ENCODE peak calls at places on chromosomes 16 and 17, in four cellular contexts. One of them, this sample, is unnamed.
A peak's percentile ranks its signal among the peaks of the same experiment; 100 is the strongest.

GRCh38 chr16:47986031-47986430 is 169.8 kb downstream of the ABCC12 start:
- DNase-seq in HCT116: no peak
- DNase-seq in stomach: no peak
- DNase-seq in esophagus muscularis mucosa: peak; percentile 64
- DNase-seq in this sample: no peak

GRCh38 chr17:64025732-64026294 is 5.4 kb upstream of the ICAM2 start:
- DNase-seq in HCT116: peak; percentile 84
- DNase-seq in stomach: peak; percentile 80
- DNase-seq in esophagus muscularis mucosa: no peak
- DNase-seq in this sample: peak; percentile 45

GRCh38 chr16:27759301-27759871 is 209.4 kb downstream of the KATNIP start:
- DNase-seq in HCT116: no peak
- DNase-seq in stomach: no peak
- DNase-seq in esophagus muscularis mucosa: no peak
- DNase-seq in this sample: no peak

GRCh38 chr16:85419503-85420408 is 193.4 kb upstream of the GSE1 start:
- DNase-seq in HCT116: no peak
- DNase-seq in stomach: no peak
- DNase-seq in esophagus muscularis mucosa: no peak
- DNase-seq in this sample: no peak

GRCh38 chr17:14205992-14206461 is 30.6 kb downstream of the CDRT15 start:
- DNase-seq in HCT116: peak; percentile 86
- DNase-seq in stomach: peak; percentile 94
- DNase-seq in esophagus muscularis mucosa: no peak
- DNase-seq in this sample: peak; percentile 94

GRCh38 chr16:89828870-89829629 is 775 bp downstream of the SPIRE2 start:
- DNase-seq in HCT116: no peak
- DNase-seq in stomach: no peak
- DNase-seq in esophagus muscularis mucosa: no peak
- DNase-seq in this sample: no peak

GRCh38 chr17:73827627-73828241 is 183.5 kb upstream of the SDK2 start:
- DNase-seq in HCT116: no peak
- DNase-seq in stomach: no peak
- DNase-seq in esophagus muscularis mucosa: no peak
- DNase-seq in this sample: peak; percentile 57

GRCh38 chr17:14091367-14091766 is 22.1 kb downstream of the COX10 start:
- DNase-seq in HCT116: no peak
- DNase-seq in stomach: no peak
- DNase-seq in esophagus muscularis mucosa: no peak
- DNase-seq in this sample: no peak

GRCh38 chr17:1058423-1059130 is 61.6 kb downstream of the TIMM22 start:
- DNase-seq in HCT116: peak; percentile 51
- DNase-seq in stomach: peak; percentile 71
- DNase-seq in esophagus muscularis mucosa: no peak
- DNase-seq in this sample: no peak

GRCh38 chr17:9817086-9817485 is 4.8 kb downstream of the GSG1L2 start:
- DNase-seq in HCT116: peak; percentile 61
- DNase-seq in stomach: peak; percentile 37
- DNase-seq in esophagus muscularis mucosa: no peak
- DNase-seq in this sample: peak; percentile 57

GRCh38 chr17:49456172-49456965 is 38.7 kb upstream of the NGFR start:
- DNase-seq in HCT116: no peak
- DNase-seq in stomach: no peak
- DNase-seq in esophagus muscularis mucosa: no peak
- DNase-seq in this sample: no peak

GRCh38 chr16:57514891-57515600 is 21.3 kb downstream of the CCDC102A start:
- DNase-seq in HCT116: no peak
- DNase-seq in stomach: no peak
- DNase-seq in esophagus muscularis mucosa: no peak
- DNase-seq in this sample: no peak

GRCh38 chr17:4043862-4044261 is 79.6 kb upstream of the ATP2A3 start:
- DNase-seq in HCT116: no peak
- DNase-seq in stomach: peak; percentile 64
- DNase-seq in esophagus muscularis mucosa: no peak
- DNase-seq in this sample: no peak

GRCh38 chr17:17140590-17140980 is 65.5 kb downstream of the PLD6 start:
- DNase-seq in HCT116: no peak
- DNase-seq in stomach: no peak
- DNase-seq in esophagus muscularis mucosa: no peak
- DNase-seq in this sample: no peak

GRCh38 chr16:56277040-56277439 is 85.8 kb downstream of the GNAO1 start:
- DNase-seq in HCT116: no peak
- DNase-seq in stomach: no peak
- DNase-seq in esophagus muscularis mucosa: no peak
- DNase-seq in this sample: no peak
- TF ChIP-seq CTCF in HCT116: peak; percentile 53
- TF ChIP-seq CTCF in stomach: no peak
- TF ChIP-seq CTCF in esophagus muscularis mucosa: no peak
- TF ChIP-seq CTCF in this sample: no peak

DNA sequence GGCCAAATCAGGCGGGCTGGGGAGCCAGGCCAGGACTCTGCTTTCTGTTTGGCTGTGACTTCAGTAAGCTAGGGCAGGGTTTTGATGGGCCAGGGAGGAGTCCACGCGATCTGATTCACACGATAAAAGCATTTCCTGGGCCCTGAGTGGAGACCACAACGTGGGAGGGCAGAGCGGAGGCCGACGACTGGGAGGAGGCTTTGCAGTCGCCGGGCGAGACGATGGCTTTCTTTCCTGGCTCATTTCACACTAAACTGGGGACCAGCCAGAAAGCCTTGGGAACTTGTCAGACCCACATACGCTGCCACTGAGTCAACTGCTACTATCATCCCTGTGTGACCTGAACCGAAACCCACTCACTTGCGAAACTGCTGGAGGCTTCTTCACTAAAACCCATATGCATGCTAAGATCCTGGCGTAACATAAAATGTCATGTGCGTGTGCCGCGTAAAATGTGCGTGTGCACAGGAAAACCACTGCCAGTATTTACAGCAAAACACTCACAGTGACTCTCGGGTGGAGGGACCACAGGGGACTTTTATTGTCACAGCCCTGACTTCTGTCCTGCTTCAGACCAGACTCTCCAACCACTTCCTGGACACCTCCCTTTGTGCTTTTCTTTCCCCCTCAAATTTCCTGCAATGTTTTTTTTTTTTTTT is 14.2 kb upstream of the RHBDF2 start:
- DNase-seq in HCT116: no peak
- DNase-seq in stomach: peak; percentile 58
- DNase-seq in esophagus muscularis mucosa: peak; percentile 96
- DNase-seq in this sample: peak; percentile 36
- TF ChIP-seq POLR2AphosphoS5 in HCT116: no peak
- TF ChIP-seq POLR2AphosphoS5 in stomach: peak; percentile 68
- TF ChIP-seq POLR2AphosphoS5 in esophagus muscularis mucosa: peak; percentile 64
- TF ChIP-seq POLR2AphosphoS5 in this sample: peak; percentile 48

DNA sequence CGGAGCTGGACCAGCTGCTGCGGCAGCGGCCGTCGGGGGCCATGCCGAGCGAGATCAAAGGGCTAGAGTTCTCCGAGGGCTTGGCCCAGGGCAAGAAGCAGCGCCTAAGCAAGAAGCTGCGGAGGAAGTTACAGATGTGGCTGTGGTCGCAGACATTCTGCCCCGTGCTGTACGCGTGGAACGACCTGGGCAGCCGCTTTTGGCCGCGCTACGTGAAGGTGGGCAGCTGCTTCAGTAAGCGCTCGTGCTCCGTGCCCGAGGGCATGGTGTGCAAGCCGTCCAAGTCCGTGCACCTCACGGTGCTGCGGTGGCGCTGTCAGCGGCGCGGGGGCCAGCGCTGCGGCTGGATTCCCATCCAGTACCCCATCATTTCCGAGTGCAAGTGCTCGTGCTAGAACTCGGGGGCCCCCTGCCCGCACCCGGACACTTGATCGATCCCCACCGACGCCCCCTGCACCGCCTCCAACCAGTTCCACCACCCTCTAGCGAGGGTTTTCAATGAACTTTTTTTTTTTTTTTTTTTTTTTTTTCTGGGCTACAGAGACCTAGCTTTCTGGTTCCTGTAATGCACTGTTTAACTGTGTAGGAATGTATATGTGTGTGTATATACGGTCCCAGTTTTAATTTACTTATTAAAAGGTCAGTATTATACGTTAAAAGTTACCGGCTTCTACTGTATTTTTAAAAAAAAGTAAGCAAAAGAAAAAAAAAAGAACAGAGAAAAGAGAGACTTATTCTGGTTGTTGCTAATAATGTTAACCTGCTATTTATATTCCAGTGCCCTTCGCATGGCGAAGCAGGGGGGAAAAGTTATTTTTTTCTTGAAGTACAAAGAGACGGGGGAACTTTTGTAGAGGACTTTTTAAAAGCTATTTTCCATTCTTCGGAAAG is 1.3 kb downstream of the NOG start:
- DNase-seq in HCT116: no peak
- DNase-seq in stomach: no peak
- DNase-seq in esophagus muscularis mucosa: no peak
- DNase-seq in this sample: no peak
- H3K4me3 ChIP-seq in HCT116: peak overlapping the region; percentile 71
- H3K4me3 ChIP-seq in stomach: peak overlapping the region; percentile 56
- H3K4me3 ChIP-seq in esophagus muscularis mucosa: peak overlapping the region; percentile 70
- H3K4me3 ChIP-seq in this sample: peak overlapping the region; percentile 42

DNA sequence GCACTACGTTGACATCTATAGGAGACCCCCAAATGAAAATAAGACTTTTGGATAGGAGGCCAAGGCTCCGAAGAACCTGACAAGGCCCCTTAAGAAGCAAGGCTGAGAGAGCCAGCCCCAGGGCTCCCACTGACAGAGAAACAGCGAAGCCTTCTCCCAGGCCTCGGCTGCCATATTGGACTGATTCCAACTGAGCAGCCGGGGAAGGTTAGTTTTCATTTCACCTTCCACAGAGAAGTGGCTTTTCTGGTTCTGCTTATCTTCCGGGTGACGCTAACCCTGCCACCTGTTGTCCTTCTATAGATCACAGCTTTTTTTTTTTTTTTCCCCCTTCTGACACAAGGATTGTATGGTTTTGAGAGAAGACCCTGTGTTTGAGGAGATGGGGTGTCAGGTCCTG is 356.7 kb downstream of the SOX9 start:
- DNase-seq in HCT116: no peak
- DNase-seq in stomach: peak; percentile 78
- DNase-seq in esophagus muscularis mucosa: no peak
- DNase-seq in this sample: peak; percentile 63
- TF ChIP-seq CTCF in HCT116: no peak
- TF ChIP-seq CTCF in stomach: no peak
- TF ChIP-seq CTCF in esophagus muscularis mucosa: no peak
- TF ChIP-seq CTCF in this sample: peak; percentile 10

DNA sequence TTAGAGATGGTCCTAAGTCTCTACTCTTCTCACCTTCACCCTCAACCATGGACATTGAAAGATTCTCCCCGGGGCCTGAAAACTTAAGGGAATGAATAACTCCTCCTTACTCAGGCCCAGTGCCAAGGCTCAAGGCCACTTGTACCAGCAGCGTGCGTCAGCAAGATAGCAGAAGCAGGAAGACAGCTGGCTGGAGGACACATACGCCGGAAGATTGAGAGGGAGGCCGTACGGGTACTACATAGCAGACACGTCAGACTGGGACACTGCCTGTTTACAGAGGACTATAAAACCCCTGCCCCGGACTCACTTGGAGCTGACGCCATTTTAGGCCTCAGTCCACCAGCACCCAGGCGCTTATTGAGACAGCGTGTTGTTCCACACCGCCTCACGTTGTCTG is 75.8 kb upstream of the MED13 start:
- DNase-seq in HCT116: no peak
- DNase-seq in stomach: peak; percentile 57
- DNase-seq in esophagus muscularis mucosa: no peak
- DNase-seq in this sample: no peak
- TF ChIP-seq POLR2AphosphoS5 in HCT116: no peak
- TF ChIP-seq POLR2AphosphoS5 in stomach: no peak
- TF ChIP-seq POLR2AphosphoS5 in esophagus muscularis mucosa: no peak
- TF ChIP-seq POLR2AphosphoS5 in this sample: no peak

GRCh38 chr16:3171855-3172593 is 16.0 kb upstream of the OR1F1 start:
- DNase-seq in HCT116: no peak
- DNase-seq in stomach: no peak
- DNase-seq in esophagus muscularis mucosa: no peak
- DNase-seq in this sample: no peak

GRCh38 chr16:3168706-3169105 is 19.3 kb upstream of the OR1F1 start:
- DNase-seq in HCT116: no peak
- DNase-seq in stomach: no peak
- DNase-seq in esophagus muscularis mucosa: no peak
- DNase-seq in this sample: no peak

GRCh38 chr16:3173892-3174617 is 13.9 kb upstream of the OR1F1 start:
- DNase-seq in HCT116: no peak
- DNase-seq in stomach: no peak
- DNase-seq in esophagus muscularis mucosa: no peak
- DNase-seq in this sample: no peak

GRCh38 chr16:3170440-3171180 is 17.4 kb upstream of the OR1F1 start:
- DNase-seq in HCT116: no peak
- DNase-seq in stomach: no peak
- DNase-seq in esophagus muscularis mucosa: no peak
- DNase-seq in this sample: no peak

GRCh38 chr16:3171181-3171854 is 16.7 kb upstream of the OR1F1 start:
- DNase-seq in HCT116: no peak
- DNase-seq in stomach: no peak
- DNase-seq in esophagus muscularis mucosa: no peak
- DNase-seq in this sample: no peak
- H3K4me3 ChIP-seq in HCT116: no peak overlapping the region
- H3K4me3 ChIP-seq in stomach: peak overlapping the region; percentile 3
- H3K4me3 ChIP-seq in esophagus muscularis mucosa: peak overlapping the region; percentile 43
- H3K4me3 ChIP-seq in this sample: no peak overlapping the region

GRCh38 chr16:10728488-10728887 is 15.2 kb upstream of the NUBP1 start:
- DNase-seq in HCT116: no peak
- DNase-seq in stomach: no peak
- DNase-seq in esophagus muscularis mucosa: no peak
- DNase-seq in this sample: no peak

GRCh38 chr16:10731790-10732189 is 11.9 kb upstream of the NUBP1 start:
- DNase-seq in HCT116: no peak
- DNase-seq in stomach: no peak
- DNase-seq in esophagus muscularis mucosa: no peak
- DNase-seq in this sample: no peak

GRCh38 chr16:10729104-10729503 is 14.5 kb upstream of the NUBP1 start:
- DNase-seq in HCT116: no peak
- DNase-seq in stomach: no peak
- DNase-seq in esophagus muscularis mucosa: peak; percentile 89
- DNase-seq in this sample: no peak

GRCh38 chr16:10728035-10728462 is 15.6 kb upstream of the NUBP1 start:
- DNase-seq in HCT116: no peak
- DNase-seq in stomach: no peak
- DNase-seq in esophagus muscularis mucosa: peak; percentile 45
- DNase-seq in this sample: no peak

DNA sequence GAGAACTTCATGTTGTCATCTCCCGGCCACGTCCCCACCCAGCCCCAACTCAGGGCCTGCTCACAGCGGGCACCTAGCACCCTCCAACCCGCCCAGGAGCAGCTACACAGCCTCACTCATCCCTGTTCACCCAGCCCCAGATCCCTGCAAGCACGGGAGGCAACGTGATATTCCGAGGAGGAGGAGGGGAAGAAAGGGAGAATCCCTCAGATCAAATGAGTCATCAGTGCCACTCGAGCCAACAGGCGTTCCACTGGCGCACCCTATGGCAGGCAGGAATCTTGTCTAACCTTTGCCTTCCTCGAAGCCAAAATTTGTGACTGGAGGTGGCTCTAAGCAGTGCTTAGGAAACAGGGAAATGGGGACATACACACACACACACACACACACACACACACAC is 14.0 kb upstream of the NUBP1 start:
- DNase-seq in HCT116: peak; percentile 54
- DNase-seq in stomach: no peak
- DNase-seq in esophagus muscularis mucosa: peak; percentile 85
- DNase-seq in this sample: peak; percentile 62
- TF ChIP-seq CTCF in HCT116: peak; percentile 12
- TF ChIP-seq CTCF in stomach: no peak
- TF ChIP-seq CTCF in esophagus muscularis mucosa: no peak
- TF ChIP-seq CTCF in this sample: no peak

This sample was measured in prostate gland.